ENCODE peak calls at places on chromosomes 2 and 18, in five cellular contexts. O is MM.1S, S is colonic mucosa, U is ovary, B is adipocyte. W is an unnamed sample.

GRCh38 chr2:172806426-172807008 is 70.9 kb downstream of the RAPGEF4 start:
- DNase-seq in O (peak; percentile 63), S (no peak), U (no peak), B (peak; percentile 80), W (peak; percentile 41)

GRCh38 chr18:78974115-78974740 is 5.4 kb upstream of the SALL3 start:
- DNase-seq in O (no peak), S (no peak), U (no peak), B (no peak), W (no peak)

GRCh38 chr2:7792031-7792651 is 874.9 kb downstream of the RNF144A start:
- DNase-seq in O (no peak), S (no peak), U (no peak), B (no peak), W (no peak)

GRCh38 chr2:42722328-42723190 is 41.4 kb downstream of the OXER1 start:
- DNase-seq in O (no peak), S (peak; percentile 30), U (peak; percentile 66), B (peak; percentile 85), W (peak; percentile 86)

GRCh38 chr2:109031481-109032228 is 42.6 kb upstream of the EDAR start:
- DNase-seq in O (peak; percentile 69), S (peak; percentile 61), U (peak; percentile 10), B (peak; percentile 47), W (peak; percentile 76)

GRCh38 chr18:55477537-55478300 is 110.3 kb downstream of the TCF4 start:
- DNase-seq in O (peak; percentile 55), S (no peak), U (peak; percentile 22), B (no peak), W (peak; percentile 74)

GRCh38 chr2:101827246-101827645 is 129.7 kb downstream of the MAP4K4 start:
- DNase-seq in O (no peak), S (no peak), U (no peak), B (peak; percentile 77), W (no peak)

GRCh38 chr2:816278-816677 is 134.4 kb upstream of the SNTG2 start:
- DNase-seq in O (no peak), S (no peak), U (no peak), B (no peak), W (no peak)

GRCh38 chr18:73646772-73647171 is 500.9 kb downstream of the FBXO15 start:
- DNase-seq in O (no peak), S (no peak), U (no peak), B (peak; percentile 13), W (no peak)

GRCh38 chr2:215657844-215658243 is 222.0 kb upstream of the FN1 start:
- DNase-seq in O (no peak), S (no peak), U (peak; percentile 25), B (peak; percentile 85), W (no peak)

GRCh38 chr2:241272298-241272721 is 43.2 kb downstream of the HDLBP start:
- DNase-seq in O (peak; percentile 28), S (peak; percentile 29), U (peak; percentile 44), B (no peak), W (no peak)

GRCh38 chr18:8858888-8859511 is 153.6 kb downstream of the MTCL1 start:
- DNase-seq in O (no peak), S (no peak), U (no peak), B (peak; percentile 96), W (peak; percentile 56)

GRCh38 chr2:108212671-108213070 is 27.1 kb upstream of the SULT1C3 start:
- DNase-seq in O (no peak), S (no peak), U (no peak), B (no peak), W (no peak)

GRCh38 chr18:65091737-65092329 is 659.0 kb upstream of the CDH7 start:
- DNase-seq in O (peak; percentile 60), S (peak; percentile 19), U (no peak), B (peak; percentile 22), W (peak; percentile 33)

GRCh38 chr2:101732199-101732598 is 34.7 kb downstream of the MAP4K4 start:
- DNase-seq in O (no peak), S (no peak), U (no peak), B (no peak), W (no peak)

GRCh38 chr2:97697252-97698235 is 15.8 kb upstream of the ZAP70 start:
- DNase-seq in O (peak; percentile 88), S (peak; percentile 94), U (peak; percentile 79), B (peak; percentile 96), W (peak; percentile 85)

GRCh38 chr18:66616523-66616983 is 12.7 kb upstream of the CDH19 start:
- DNase-seq in O (peak; percentile 24), S (peak; percentile 17), U (no peak), B (no peak), W (peak; percentile 3)

GRCh38 chr18:11008544-11008943 is 140.8 kb downstream of the PIEZO2 start:
- DNase-seq in O (no peak), S (no peak), U (no peak), B (no peak), W (no peak)

GRCh38 chr2:69375494-69376353 is 11.3 kb downstream of the GFPT1 start:
- DNase-seq in O (peak; percentile 59), S (peak; percentile 37), U (no peak), B (peak; percentile 56), W (peak; percentile 50)

GRCh38 chr18:64127172-64127571 is 21.7 kb downstream of the LINC00305 start:
- DNase-seq in O (no peak), S (no peak), U (no peak), B (no peak), W (no peak)

GRCh38 chr18:2030647-2031046 is 540.7 kb downstream of the METTL4 start:
- DNase-seq in O (no peak), S (no peak), U (no peak), B (no peak), W (no peak)

GRCh38 chr2:132589060-132589765 is 80.8 kb downstream of the LYPD1 start:
- DNase-seq in O (no peak), S (no peak), U (no peak), B (no peak), W (no peak)

GRCh38 chr18:59624384-59624760 is 72.9 kb downstream of the CCBE1 start:
- DNase-seq in O (no peak), S (no peak), U (no peak), B (no peak), W (no peak)
- H3K4me1 ChIP-seq in O (no peaks in the 10 kb centered on the region), S (no peaks in the 10 kb centered on the region), U (peaks cover 26% of the 10 kb centered on the region), B (peaks cover 39% of the 10 kb centered on the region), W (no peaks in the 10 kb centered on the region)

GRCh38 chr2:74206180-74206688 is 7.8 kb downstream of the MTHFD2 start:
- DNase-seq in O (peak; percentile 85), S (no peak), U (no peak), B (peak; percentile 48), W (peak; percentile 54)
- H3K4me3 ChIP-seq in O (peak overlapping the region; percentile 24), S (no peak overlapping the region), U (no peak overlapping the region), B (no peak overlapping the region), W (no peak overlapping the region)

GRCh38 chr2:237892936-237893595 is 33.6 kb downstream of the RAMP1 start:
- DNase-seq in O (no peak), S (no peak), U (no peak), B (no peak), W (no peak)

GRCh38 chr2:237894986-237895543 is 35.6 kb downstream of the RAMP1 start:
- DNase-seq in O (no peak), S (no peak), U (no peak), B (no peak), W (no peak)

GRCh38 chr2:237895544-237896506 is 36.4 kb downstream of the RAMP1 start:
- DNase-seq in O (no peak), S (no peak), U (no peak), B (peak; percentile 38), W (no peak)

GRCh38 chr2:237892478-237892877 is 33.1 kb downstream of the RAMP1 start:
- DNase-seq in O (no peak), S (no peak), U (no peak), B (no peak), W (no peak)

DNA sequence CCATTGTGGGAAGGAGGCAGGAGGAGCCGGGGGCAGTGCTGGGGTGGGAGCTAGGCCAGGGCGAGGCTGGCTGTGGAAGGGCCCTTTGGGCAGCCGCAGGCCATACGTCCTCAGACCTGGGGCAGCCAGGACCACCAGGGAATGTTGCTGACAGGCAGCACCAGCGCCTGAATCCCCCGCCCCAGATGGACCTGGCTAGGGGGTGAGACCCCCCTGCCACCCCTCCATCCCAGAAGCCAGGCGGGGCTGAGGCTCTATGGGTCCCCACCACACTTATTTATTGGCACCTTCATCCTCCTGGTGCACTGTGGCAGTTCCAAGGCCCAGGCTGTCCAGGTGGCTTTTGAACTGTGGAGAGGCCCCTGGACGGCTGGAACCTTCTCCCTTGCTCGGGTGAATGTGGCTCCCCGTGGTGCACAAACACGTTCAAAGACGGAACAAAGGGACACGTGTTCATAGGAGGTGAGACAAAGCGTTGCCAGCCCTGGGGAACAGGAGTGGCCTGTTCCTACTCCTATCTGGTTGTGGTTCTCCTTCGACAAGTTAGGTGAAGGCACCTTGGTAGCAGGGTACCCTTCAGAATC is 35.1 kb downstream of the RAMP1 start:
- DNase-seq in O (no peak), S (no peak), U (no peak), B (no peak), W (no peak)
- H3K4me1 ChIP-seq in O (no peaks in the 10 kb centered on the region), S (no peaks in the 10 kb centered on the region), U (no peaks in the 10 kb centered on the region), B (peaks cover 9% of the 10 kb centered on the region), W (no peaks in the 10 kb centered on the region)

DNA sequence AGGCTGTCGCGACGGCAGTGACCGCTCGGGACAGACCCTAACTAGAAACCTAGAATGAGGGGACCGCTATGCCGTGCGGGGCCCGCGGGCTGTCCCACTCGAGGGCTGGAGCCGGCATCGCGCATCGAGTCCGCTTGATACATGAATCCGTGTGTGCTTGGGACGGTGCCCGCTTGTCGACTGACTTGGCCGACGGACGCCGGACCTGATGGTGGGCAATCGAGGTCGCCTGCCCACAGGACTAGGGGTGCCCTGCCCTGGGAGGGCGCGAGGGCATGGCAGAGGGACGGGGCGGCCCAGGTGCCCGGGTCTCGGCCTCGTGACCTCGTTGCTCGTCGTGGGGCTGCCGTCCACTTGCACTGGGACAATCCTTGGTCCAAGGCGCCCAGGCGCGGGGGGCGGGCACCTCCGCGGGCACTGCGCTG is 688 bp upstream of the PTMA start:
- DNase-seq in O (peak; percentile 62), S (peak; percentile 73), U (peak; percentile 78), B (peak; percentile 52), W (no peak)
- H3K4me3 ChIP-seq in O (peak overlapping the region; percentile 95), S (peak overlapping the region; percentile 91), U (peak overlapping the region; percentile 81), B (peak overlapping the region; percentile 92), W (peak overlapping the region; percentile 26)

W was measured in small intestine.